ENCODE peak calls at places on chromosomes 3 and 15, in four cellular contexts. One of them, this sample, is unnamed.

GRCh38 chr3:72661115-72661457 is 187.2 kb downstream of the SHQ1 start:
- DNase-seq in K562: no peak
- DNase-seq in HL-60: no peak
- DNase-seq in GM12878: no peak
- DNase-seq in this sample: no peak

GRCh38 chr15:89615135-89615534 is 39.9 kb downstream of the TICRR start:
- DNase-seq in K562: no peak
- DNase-seq in HL-60: no peak
- DNase-seq in GM12878: no peak
- DNase-seq in this sample: no peak

GRCh38 chr3:42036483-42036823 is 54.7 kb upstream of the TRAK1 start:
- DNase-seq in K562: no peak
- DNase-seq in HL-60: no peak
- DNase-seq in GM12878: no peak
- DNase-seq in this sample: no peak

GRCh38 chr3:134211797-134212196 is 38.9 kb downstream of the RYK start:
- DNase-seq in K562: peak; percentile 32
- DNase-seq in HL-60: peak; percentile 49
- DNase-seq in GM12878: no peak
- DNase-seq in this sample: peak; percentile 10

GRCh38 chr15:39641187-39641889 is 60.5 kb downstream of the THBS1 start:
- DNase-seq in K562: no peak
- DNase-seq in HL-60: no peak
- DNase-seq in GM12878: no peak
- DNase-seq in this sample: no peak

GRCh38 chr15:89406756-89407650 is 72.4 kb upstream of the POLG start:
- DNase-seq in K562: no peak
- DNase-seq in HL-60: peak; percentile 65
- DNase-seq in GM12878: no peak
- DNase-seq in this sample: no peak

GRCh38 chr3:94076055-94076454 is 13.2 kb downstream of the NSUN3 start:
- DNase-seq in K562: no peak
- DNase-seq in HL-60: no peak
- DNase-seq in GM12878: no peak
- DNase-seq in this sample: no peak

GRCh38 chr3:33557279-33557678 is 117.1 kb upstream of the UBP1 start:
- DNase-seq in K562: no peak
- DNase-seq in HL-60: no peak
- DNase-seq in GM12878: no peak
- DNase-seq in this sample: no peak

GRCh38 chr15:45641374-45641778 is 6.5 kb downstream of the SQOR start:
- DNase-seq in K562: no peak
- DNase-seq in HL-60: peak; percentile 83
- DNase-seq in GM12878: no peak
- DNase-seq in this sample: no peak

GRCh38 chr15:31158858-31159569 is 57.5 kb upstream of the TRPM1 start:
- DNase-seq in K562: no peak
- DNase-seq in HL-60: no peak
- DNase-seq in GM12878: no peak
- DNase-seq in this sample: no peak

GRCh38 chr3:181756645-181757044 is 44.9 kb downstream of the SOX2 start:
- DNase-seq in K562: no peak
- DNase-seq in HL-60: no peak
- DNase-seq in GM12878: no peak
- DNase-seq in this sample: no peak

GRCh38 chr15:37819191-37819590 is 115.2 kb upstream of the TMCO5A start:
- DNase-seq in K562: no peak
- DNase-seq in HL-60: no peak
- DNase-seq in GM12878: no peak
- DNase-seq in this sample: no peak

GRCh38 chr3:117192888-117193287 is 483.3 kb downstream of the TUSC7 start:
- DNase-seq in K562: no peak
- DNase-seq in HL-60: no peak
- DNase-seq in GM12878: peak; percentile 3
- DNase-seq in this sample: no peak

GRCh38 chr15:25329685-25330084 is 109.1 kb downstream of the UBE3A start:
- DNase-seq in K562: no peak
- DNase-seq in HL-60: no peak
- DNase-seq in GM12878: no peak
- DNase-seq in this sample: no peak

GRCh38 chr3:128585189-128585588 is 65.4 kb downstream of the RPN1 start:
- DNase-seq in K562: no peak
- DNase-seq in HL-60: peak; percentile 57
- DNase-seq in GM12878: no peak
- DNase-seq in this sample: no peak

GRCh38 chr15:66476535-66476934 is 21.0 kb downstream of the SNAPC5 start:
- DNase-seq in K562: no peak
- DNase-seq in HL-60: no peak
- DNase-seq in GM12878: no peak
- DNase-seq in this sample: no peak

GRCh38 chr15:98727115-98728040 is 79.0 kb downstream of the IGF1R start:
- DNase-seq in K562: no peak
- DNase-seq in HL-60: no peak
- DNase-seq in GM12878: no peak
- DNase-seq in this sample: no peak

GRCh38 chr3:183195266-183195665 is 32.7 kb upstream of the LAMP3 start:
- DNase-seq in K562: no peak
- DNase-seq in HL-60: no peak
- DNase-seq in GM12878: no peak
- DNase-seq in this sample: no peak

GRCh38 chr3:100850721-100851120 is 141.4 kb downstream of the TFG start:
- DNase-seq in K562: no peak
- DNase-seq in HL-60: no peak
- DNase-seq in GM12878: no peak
- DNase-seq in this sample: no peak

GRCh38 chr15:25793354-25794050 is 69.6 kb downstream of the ATP10A start:
- DNase-seq in K562: no peak
- DNase-seq in HL-60: peak; percentile 52
- DNase-seq in GM12878: peak; percentile 69
- DNase-seq in this sample: peak; percentile 42

GRCh38 chr15:69980311-69981059 is 117.2 kb downstream of the TLE3 start:
- DNase-seq in K562: no peak
- DNase-seq in HL-60: no peak
- DNase-seq in GM12878: peak; percentile 55
- DNase-seq in this sample: no peak

GRCh38 chr3:109081746-109082510 is 36.0 kb downstream of the MORC1 start:
- DNase-seq in K562: peak; percentile 14
- DNase-seq in HL-60: peak; percentile 14
- DNase-seq in GM12878: peak; percentile 86
- DNase-seq in this sample: peak; percentile 9
- TF ChIP-seq SPI1 in K562: no peak
- TF ChIP-seq SPI1 in HL-60: no peak
- TF ChIP-seq SPI1 in GM12878: no peak
- TF ChIP-seq SPI1 in this sample: no peak

DNA sequence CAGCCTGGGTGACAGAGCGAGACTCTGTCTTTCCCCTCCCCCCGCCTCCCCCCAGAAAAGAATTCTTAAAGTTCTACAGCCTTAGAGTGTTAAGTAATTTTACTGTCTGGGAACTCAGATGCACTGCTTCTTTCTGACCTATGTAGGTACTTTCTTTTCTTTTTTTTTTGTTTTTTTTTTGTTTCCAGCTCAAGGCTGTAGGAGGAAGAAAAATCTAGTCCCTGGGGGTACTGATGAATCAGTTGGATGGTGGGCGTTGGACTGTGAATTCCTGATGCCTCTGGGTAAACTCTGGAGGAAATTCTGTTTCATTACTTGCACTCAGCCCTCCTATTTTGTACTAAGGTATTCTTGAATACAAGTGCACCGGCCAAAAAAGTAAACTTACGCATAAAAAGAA is 10.8 kb downstream of the GHRL start:
- DNase-seq in K562: no peak
- DNase-seq in HL-60: no peak
- DNase-seq in GM12878: no peak
- DNase-seq in this sample: no peak
- TF ChIP-seq SPI1 in K562: no peak
- TF ChIP-seq SPI1 in HL-60: no peak
- TF ChIP-seq SPI1 in GM12878: no peak
- TF ChIP-seq SPI1 in this sample: no peak

DNA sequence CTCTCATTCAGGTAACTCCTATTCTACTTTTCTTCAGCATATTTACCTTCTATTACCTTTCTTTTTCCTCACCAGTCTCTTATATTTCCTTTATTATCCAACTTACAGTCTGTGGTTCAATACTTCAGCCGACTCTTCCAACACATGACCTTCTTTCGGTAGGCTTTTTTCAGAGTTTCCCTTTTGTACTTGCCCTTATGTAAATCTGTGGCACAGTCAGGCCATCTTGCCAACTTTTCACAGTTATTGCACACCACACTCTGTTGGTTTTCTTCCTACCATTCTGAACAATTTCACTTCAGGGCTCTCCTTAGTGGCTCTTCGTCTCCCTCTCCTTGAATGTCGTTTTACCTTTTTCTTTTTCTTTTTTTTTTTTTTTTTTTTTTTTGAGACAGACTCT is 427.8 kb downstream of the LPP start:
- DNase-seq in K562: no peak
- DNase-seq in HL-60: peak; percentile 21
- DNase-seq in GM12878: no peak
- DNase-seq in this sample: no peak
- TF ChIP-seq SPI1 in K562: no peak
- TF ChIP-seq SPI1 in HL-60: no peak
- TF ChIP-seq SPI1 in GM12878: no peak
- TF ChIP-seq SPI1 in this sample: no peak

GRCh38 chr3:79006077-79006476 is 761.7 kb downstream of the ROBO1 start:
- DNase-seq in K562: no peak
- DNase-seq in HL-60: no peak
- DNase-seq in GM12878: no peak
- DNase-seq in this sample: no peak
- TF ChIP-seq SPI1 in K562: no peak
- TF ChIP-seq SPI1 in HL-60: no peak
- TF ChIP-seq SPI1 in GM12878: no peak
- TF ChIP-seq SPI1 in this sample: no peak

GRCh38 chr3:159726231-159726964 is 262.2 kb upstream of the IL12A start:
- DNase-seq in K562: no peak
- DNase-seq in HL-60: no peak
- DNase-seq in GM12878: no peak
- DNase-seq in this sample: no peak
- TF ChIP-seq SPI1 in K562: no peak
- TF ChIP-seq SPI1 in HL-60: no peak
- TF ChIP-seq SPI1 in GM12878: no peak
- TF ChIP-seq SPI1 in this sample: no peak

GRCh38 chr3:12965999-12966846 is 107.0 kb downstream of the IQSEC1 start:
- DNase-seq in K562: no peak
- DNase-seq in HL-60: no peak
- DNase-seq in GM12878: no peak
- DNase-seq in this sample: no peak
- TF ChIP-seq SPI1 in K562: no peak
- TF ChIP-seq SPI1 in HL-60: no peak
- TF ChIP-seq SPI1 in GM12878: no peak
- TF ChIP-seq SPI1 in this sample: no peak

DNA sequence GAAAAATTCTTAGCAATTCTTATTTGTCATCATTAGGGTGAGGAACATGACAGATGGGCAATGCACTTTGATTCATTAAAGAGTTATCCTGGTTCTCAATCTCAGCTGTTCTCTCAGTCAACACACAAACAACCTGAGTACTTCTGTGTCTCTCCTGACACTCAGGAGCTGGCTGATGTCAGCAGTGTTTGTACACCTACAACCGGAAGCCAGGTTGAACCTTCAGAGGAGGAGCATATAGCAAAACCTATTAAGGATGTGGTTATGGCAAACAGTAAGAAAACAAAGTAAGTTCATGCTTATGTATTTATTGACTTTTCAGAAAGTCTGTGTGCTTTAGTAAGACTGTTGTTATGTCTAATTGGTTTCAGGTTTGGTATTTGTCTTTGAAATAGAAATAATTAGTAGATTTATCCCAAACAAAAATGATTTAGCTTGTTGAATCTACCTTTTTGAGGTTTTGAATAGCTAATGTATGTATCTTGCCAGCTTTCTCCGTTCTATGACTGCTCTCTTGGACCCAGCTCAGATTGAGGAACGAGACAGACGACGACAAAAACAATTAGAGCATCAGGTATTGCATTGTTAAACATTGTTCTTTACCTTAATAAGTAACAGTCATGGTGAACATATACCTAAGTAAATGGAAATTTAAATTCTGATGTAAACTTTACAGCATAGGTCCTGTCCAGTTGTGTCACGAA is 36.6 kb downstream of the CCDC66 start:
- DNase-seq in K562: no peak
- DNase-seq in HL-60: no peak
- DNase-seq in GM12878: no peak
- DNase-seq in this sample: no peak
- TF ChIP-seq SPI1 in K562: no peak
- TF ChIP-seq SPI1 in HL-60: no peak
- TF ChIP-seq SPI1 in GM12878: no peak
- TF ChIP-seq SPI1 in this sample: no peak

GRCh38 chr3:179071161-179071568 is 444 bp downstream of the ZMAT3 start:
- DNase-seq in K562: no peak
- DNase-seq in HL-60: peak; percentile 17
- DNase-seq in GM12878: no peak
- DNase-seq in this sample: peak; percentile 29
- TF ChIP-seq SPI1 in K562: no peak
- TF ChIP-seq SPI1 in HL-60: no peak
- TF ChIP-seq SPI1 in GM12878: no peak
- TF ChIP-seq SPI1 in this sample: no peak

GRCh38 chr3:14823910-14824629 is 5.3 kb downstream of the FGD5 start:
- DNase-seq in K562: no peak
- DNase-seq in HL-60: peak; percentile 30
- DNase-seq in GM12878: no peak
- DNase-seq in this sample: no peak
- TF ChIP-seq SPI1 in K562: no peak
- TF ChIP-seq SPI1 in HL-60: no peak
- TF ChIP-seq SPI1 in GM12878: no peak
- TF ChIP-seq SPI1 in this sample: no peak